ENCODE peak calls at places on chromosome 6, in eight cellular contexts. W is astrocyte of the spinal cord, F is B cell, Z is endothelial cell, U is cardiac muscle cell, J is H9, Q is tibial nerve, R is left ventricle myocardium inferior. L is an unnamed sample.

GRCh38 chr6:105985098-105985815 is 100.9 kb upstream of the PRDM1 start:
- DNase-seq in W (no peak), F (no peak), Z (no peak), U (no peak), J (no peak), Q (no peak), R (no peak), L (no peak)

GRCh38 chr6:70310063-70310694 is 7.3 kb upstream of the COL9A1 start:
- DNase-seq in W (peak), F (no peak), Z (peak), U (peak), J (no peak), Q (peak), R (no peak), L (no peak)

GRCh38 chr6:111573118-111573883 is 32.4 kb downstream of the TRAF3IP2 start:
- DNase-seq in W (peak), F (no peak), Z (no peak), U (peak), J (no peak), Q (peak), R (no peak), L (no peak)

GRCh38 chr6:142728367-142728766 is 216.6 kb downstream of the HIVEP2 start:
- DNase-seq in W (no peak), F (no peak), Z (no peak), U (peak), J (no peak), Q (no peak), R (no peak), L (no peak)

GRCh38 chr6:139334791-139335446 is 39.5 kb downstream of the CITED2 start:
- DNase-seq in W (peak), F (no peak), Z (no peak), U (peak), J (no peak), Q (peak), R (no peak), L (no peak)

GRCh38 chr6:120077489-120077888 is 727.9 kb upstream of the MAN1A1 start:
- DNase-seq in W (peak), F (no peak), Z (peak), U (peak), J (peak), Q (no peak), R (no peak), L (no peak)

GRCh38 chr6:154039231-154039842 is at the start of gene OPRM1:
- DNase-seq in W (peak), F (no peak), Z (peak), U (peak), J (peak), Q (no peak), R (peak), L (no peak)

GRCh38 chr6:140956567-140957306 is 1176.0 kb upstream of the GJE1 start:
- DNase-seq in W (peak), F (no peak), Z (no peak), U (no peak), J (no peak), Q (no peak), R (no peak), L (no peak)

GRCh38 chr6:71588490-71588889 is 297.9 kb upstream of the RIMS1 start:
- DNase-seq in W (no peak), F (no peak), Z (no peak), U (no peak), J (peak), Q (no peak), R (no peak), L (no peak)

GRCh38 chr6:53441035-53441493 is 92.3 kb upstream of the ELOVL5 start:
- DNase-seq in W (no peak), F (no peak), Z (no peak), U (no peak), J (no peak), Q (no peak), R (no peak), L (no peak)

GRCh38 chr6:143680157-143680556 is 2.4 kb downstream of the PHACTR2 start:
- DNase-seq in W (no peak), F (no peak), Z (no peak), U (no peak), J (no peak), Q (no peak), R (no peak), L (no peak)

GRCh38 chr6:145372671-145373123 is 362.6 kb downstream of the EPM2A start:
- DNase-seq in W (peak), F (no peak), Z (no peak), U (peak), J (no peak), Q (no peak), R (peak), L (no peak)

GRCh38 chr6:12472601-12473038 is 182.5 kb downstream of the EDN1 start:
- DNase-seq in W (peak), F (no peak), Z (no peak), U (peak), J (no peak), Q (peak), R (peak), L (no peak)

GRCh38 chr6:156068870-156069269 is 613.2 kb upstream of the NOX3 start:
- DNase-seq in W (no peak), F (no peak), Z (no peak), U (no peak), J (no peak), Q (no peak), R (no peak), L (no peak)

GRCh38 chr6:103142902-103143301 is 1716.8 kb downstream of the HACE1 start:
- DNase-seq in W (no peak), F (no peak), Z (no peak), U (no peak), J (no peak), Q (no peak), R (no peak), L (no peak)

GRCh38 chr6:146289816-146290588 is 253.6 kb upstream of the RAB32 start:
- DNase-seq in W (peak), F (no peak), Z (no peak), U (peak), J (no peak), Q (peak), R (no peak), L (no peak)

GRCh38 chr6:12001004-12001705 is 11.0 kb upstream of the HIVEP1 start:
- DNase-seq in W (no peak), F (no peak), Z (no peak), U (peak), J (no peak), Q (peak), R (no peak), L (no peak)

GRCh38 chr6:170142559-170142958 is 148.3 kb downstream of the DLL1 start:
- DNase-seq in W (no peak), F (no peak), Z (no peak), U (no peak), J (no peak), Q (no peak), R (no peak), L (no peak)

GRCh38 chr6:80523531-80523970 is 417.1 kb downstream of the BCKDHB start:
- DNase-seq in W (peak), F (no peak), Z (peak), U (no peak), J (peak), Q (no peak), R (no peak), L (no peak)

GRCh38 chr6:96542702-96543101 is 20.2 kb upstream of the FHL5 start:
- DNase-seq in W (no peak), F (no peak), Z (no peak), U (peak), J (no peak), Q (no peak), R (no peak), L (no peak)

GRCh38 chr6:108524528-108525218 is 36.0 kb upstream of the FOXO3 start:
- DNase-seq in W (peak), F (no peak), Z (no peak), U (peak), J (no peak), Q (no peak), R (no peak), L (no peak)

GRCh38 chr6:144095134-144096002 is at the start of gene SF3B5:
- DNase-seq in W (peak), F (peak), Z (peak), U (peak), J (peak), Q (peak), R (peak), L (peak)

GRCh38 chr6:140043762-140044378 is 669.4 kb upstream of the CITED2 start:
- DNase-seq in W (peak), F (no peak), Z (no peak), U (no peak), J (no peak), Q (no peak), R (no peak), L (no peak)

GRCh38 chr6:45474376-45474775 is 96.6 kb upstream of the SUPT3H start:
- DNase-seq in W (no peak), F (no peak), Z (no peak), U (no peak), J (no peak), Q (no peak), R (no peak), L (no peak)

GRCh38 chr6:43979525-43979924 is 147.7 kb downstream of the MRPL14 start:
- DNase-seq in W (no peak), F (no peak), Z (no peak), U (no peak), J (no peak), Q (no peak), R (no peak), L (no peak)

GRCh38 chr6:43980004-43980795 is 147.1 kb downstream of the MRPL14 start:
- DNase-seq in W (no peak), F (no peak), Z (no peak), U (no peak), J (peak), Q (no peak), R (no peak), L (no peak)

GRCh38 chr6:43978473-43979360 is 148.5 kb downstream of the MRPL14 start:
- DNase-seq in W (no peak), F (no peak), Z (no peak), U (peak), J (peak), Q (no peak), R (no peak), L (no peak)

GRCh38 chr6:43976706-43977403 is 150.4 kb downstream of the MRPL14 start:
- DNase-seq in W (no peak), F (no peak), Z (no peak), U (no peak), J (no peak), Q (no peak), R (no peak), L (no peak)

DNA sequence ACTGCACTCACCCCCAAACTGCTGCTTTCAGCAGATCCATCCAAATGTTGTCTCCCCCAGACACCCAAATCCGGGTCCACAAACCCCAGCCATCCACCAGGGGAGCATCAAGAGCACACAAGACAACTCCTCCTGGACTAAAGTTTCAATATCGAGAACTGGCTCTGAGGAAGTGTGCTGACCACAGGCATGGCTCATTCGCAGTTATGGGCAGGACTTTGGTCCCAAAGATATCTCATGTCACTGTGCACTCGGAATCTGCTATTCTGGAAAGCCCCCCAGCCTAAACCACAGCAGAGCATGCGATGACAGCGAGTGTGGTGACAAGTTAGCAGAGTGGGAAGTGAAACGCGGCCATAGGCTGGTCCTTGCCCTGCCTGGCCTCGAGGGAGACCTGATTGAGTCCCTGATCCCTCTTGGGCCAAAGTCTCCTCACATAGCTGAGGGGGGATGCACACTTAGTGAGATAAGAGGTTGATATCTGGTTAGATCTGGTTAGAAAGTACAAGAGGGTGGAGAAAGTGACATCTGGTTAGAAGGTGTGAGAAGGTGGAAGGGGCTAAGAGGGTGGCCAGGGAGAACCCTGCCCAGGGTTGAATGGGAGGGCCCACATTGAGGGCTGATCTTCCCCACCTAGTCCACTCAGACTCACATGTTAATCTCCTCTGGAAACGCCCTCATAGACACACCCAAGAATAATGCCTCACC is 149.7 kb downstream of the MRPL14 start:
- DNase-seq in W (no peak), F (no peak), Z (no peak), U (no peak), J (peak), Q (no peak), R (no peak), L (no peak)
- TF ChIP-seq CTCF in W (no peak), F (no peak), Z (no peak), U (peak), J (no peak), Q (no peak), R (no peak), L (no peak)

GRCh38 chr6:168195712-168196111 is 116.7 kb upstream of the FRMD1 start:
- DNase-seq in W (no peak), F (no peak), Z (no peak), U (no peak), J (peak), Q (no peak), R (no peak), L (no peak)

GRCh38 chr6:168196881-168197635 is 118.0 kb upstream of the FRMD1 start:
- DNase-seq in W (no peak), F (no peak), Z (no peak), U (no peak), J (peak), Q (no peak), R (no peak), L (no peak)

GRCh38 chr6:168197636-168198301 is 118.8 kb upstream of the FRMD1 start:
- DNase-seq in W (no peak), F (no peak), Z (no peak), U (no peak), J (peak), Q (no peak), R (no peak), L (no peak)

GRCh38 chr6:168194732-168195565 is 115.9 kb upstream of the FRMD1 start:
- DNase-seq in W (no peak), F (no peak), Z (no peak), U (no peak), J (peak), Q (no peak), R (no peak), L (no peak)

DNA sequence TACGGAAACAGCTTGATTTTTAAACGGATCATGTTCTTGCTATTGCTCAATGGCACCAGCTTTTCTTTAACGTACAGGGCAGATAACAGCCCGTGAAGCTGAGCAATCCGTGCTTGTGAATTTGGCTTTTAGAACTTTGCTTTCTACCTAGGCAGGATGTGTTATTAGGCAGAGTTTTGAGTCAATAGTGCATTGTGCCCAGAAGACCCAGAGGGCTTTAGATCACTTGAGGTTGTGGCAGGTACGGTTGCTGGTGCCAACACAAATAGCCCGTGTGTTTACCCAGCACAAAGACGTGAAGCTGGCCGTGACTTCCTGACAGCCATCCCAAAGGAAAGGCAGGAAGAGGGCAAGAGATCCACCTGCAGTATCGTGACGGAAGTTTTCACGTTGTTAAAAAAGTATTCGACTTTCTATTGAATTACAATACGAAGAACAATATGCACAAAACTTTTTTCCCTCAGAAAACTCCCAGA is 117.4 kb upstream of the FRMD1 start:
- DNase-seq in W (no peak), F (no peak), Z (no peak), U (peak), J (peak), Q (no peak), R (no peak), L (no peak)
- TF ChIP-seq CTCF in W (no peak), F (no peak), Z (no peak), U (no peak), J (no peak), Q (no peak), R (no peak), L (no peak)

GRCh38 chr6:148608211-148608951 is 138.4 kb upstream of the UST start:
- DNase-seq in W (peak), F (no peak), Z (no peak), U (peak), J (no peak), Q (no peak), R (no peak), L (no peak)
- TF ChIP-seq CTCF in W (peak), F (peak), Z (peak), U (peak), J (peak), Q (no peak), R (peak), L (peak)

DNA sequence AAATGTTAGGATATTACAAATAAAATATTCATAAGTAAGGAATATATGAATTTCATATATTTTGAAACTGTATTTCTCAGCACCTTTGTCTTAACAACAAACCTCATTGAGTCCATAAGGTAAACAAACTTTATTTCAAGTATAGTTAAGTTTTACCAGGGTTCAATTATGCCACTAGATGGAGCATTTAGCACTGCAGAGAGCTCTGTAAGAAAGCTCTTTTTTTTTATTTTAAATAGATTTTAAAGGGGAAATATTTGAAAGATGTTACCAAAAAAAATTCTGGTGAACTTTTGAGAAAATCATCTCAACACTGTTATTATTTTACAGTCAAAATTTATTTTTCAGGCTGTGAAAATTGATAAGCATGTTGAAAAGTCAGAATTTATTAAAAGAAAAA is 955.2 kb upstream of the EYS start:
- DNase-seq in W (peak), F (no peak), Z (no peak), U (peak), J (no peak), Q (no peak), R (no peak), L (no peak)
- TF ChIP-seq CTCF in W (peak), F (no peak), Z (peak), U (peak), J (peak), Q (no peak), R (peak), L (peak)

GRCh38 chr6:116615937-116616756 is at the start of gene RSPH4A:
- DNase-seq in W (peak), F (peak), Z (peak), U (peak), J (peak), Q (peak), R (peak), L (peak)
- TF ChIP-seq CTCF in W (peak), F (no peak), Z (no peak), U (peak), J (no peak), Q (no peak), R (no peak), L (peak)

L was measured in D721Med.